ENCODE peak calls at places on chromosomes 16 and 17, in six cellular contexts. X is colonic mucosa, P is H9, F is heart left ventricle, E is PC-3, G is A549. L is an unnamed sample.

GRCh38 chr17:51427259-51428255 is 167.2 kb downstream of the UTP18 start:
- DNase-seq in P (no peak), F (no peak), X (no peak), E (no peak), G (no peak), L (no peak)

GRCh38 chr17:81164464-81165245 is 652 bp upstream of the PVALEF start:
- DNase-seq in F (no peak), X (no peak), P (no peak), G (no peak), E (no peak), L (no peak)

GRCh38 chr17:19010729-19011505 is 6.4 kb upstream of the FAM83G start:
- DNase-seq in X (peak; percentile 88), P (no peak), E (peak; percentile 37), F (peak; percentile 14), G (peak; percentile 85), L (peak; percentile 77)

GRCh38 chr17:78883533-78884131 is 19.4 kb downstream of the CEP295NL start:
- DNase-seq in X (peak; percentile 53), P (peak; percentile 85), G (peak; percentile 86), E (peak; percentile 95), F (peak; percentile 89), L (peak; percentile 77)

GRCh38 chr16:55207679-55208294 is 116.2 kb upstream of the IRX6 start:
- DNase-seq in G (no peak), F (no peak), P (no peak), X (no peak), E (no peak), L (no peak)

GRCh38 chr16:4868573-4868972 is 21.3 kb downstream of the UBN1 start:
- DNase-seq in X (no peak), P (no peak), E (no peak), G (no peak), F (no peak), L (no peak)

GRCh38 chr16:77781091-77781490 is 7.3 kb upstream of the VAT1L start:
- DNase-seq in P (no peak), F (no peak), G (no peak), X (no peak), E (no peak), L (no peak)

GRCh38 chr16:89581045-89581695 is 5.6 kb downstream of the CPNE7 start:
- DNase-seq in P (no peak), E (peak; percentile 89), X (no peak), F (no peak), G (peak; percentile 74), L (no peak)

GRCh38 chr16:86508947-86509758 is 1.2 kb upstream of the FOXF1 start:
- DNase-seq in X (peak; percentile 45), E (peak; percentile 35), G (peak; percentile 41), F (peak; percentile 60), P (peak; percentile 50), L (peak; percentile 63)

GRCh38 chr17:65565559-65565958 is 4.1 kb upstream of the AXIN2 start:
- DNase-seq in X (no peak), P (no peak), E (no peak), G (no peak), F (no peak), L (no peak)

GRCh38 chr17:21066394-21066793 is 23.6 kb upstream of the USP22 start:
- DNase-seq in E (no peak), F (no peak), G (no peak), P (no peak), X (no peak), L (no peak)

GRCh38 chr16:4344659-4345438 is 6.3 kb downstream of the PAM16 start:
- DNase-seq in X (no peak), E (no peak), G (peak; percentile 44), F (no peak), P (no peak), L (no peak)

GRCh38 chr17:34665150-34665802 is 85.9 kb downstream of the TMEM132E start:
- DNase-seq in E (no peak), F (no peak), P (peak; percentile 55), G (no peak), X (no peak), L (no peak)

GRCh38 chr16:86874141-86874540 is 295.8 kb downstream of the FOXL1 start:
- DNase-seq in G (no peak), E (peak; percentile 53), F (no peak), X (no peak), P (peak; percentile 74), L (no peak)

GRCh38 chr17:74605361-74605760 is 13.3 kb upstream of the CD300LD start:
- DNase-seq in P (no peak), G (peak; percentile 43), X (no peak), F (peak; percentile 61), E (peak; percentile 85), L (no peak)

GRCh38 chr16:81623365-81624102 is 155.6 kb upstream of the PLCG2 start:
- DNase-seq in X (peak; percentile 48), E (peak; percentile 54), F (no peak), G (peak; percentile 65), P (no peak), L (no peak)

GRCh38 chr16:77949445-77949844 is 72.9 kb upstream of the CLEC3A start:
- DNase-seq in X (no peak), F (peak; percentile 35), P (no peak), E (no peak), G (no peak), L (no peak)

GRCh38 chr16:66275795-66276428 is 90.6 kb upstream of the CDH5 start:
- DNase-seq in G (peak; percentile 71), P (peak; percentile 71), F (no peak), X (peak; percentile 75), E (peak; percentile 80), L (no peak)

GRCh38 chr16:70774261-70774660 is 26.7 kb downstream of the VAC14 start:
- DNase-seq in P (no peak), G (no peak), X (no peak), F (no peak), E (no peak), L (no peak)

GRCh38 chr16:85555549-85556455 is 57.3 kb upstream of the GSE1 start:
- DNase-seq in E (no peak), X (peak; percentile 76), G (peak; percentile 18), F (peak; percentile 35), P (peak; percentile 71), L (peak; percentile 81)

GRCh38 chr16:79066621-79067020 is 533.9 kb downstream of the MAF start:
- DNase-seq in E (no peak), F (no peak), G (no peak), P (no peak), X (peak; percentile 24), L (no peak)

GRCh38 chr17:6170349-6170748 is 100.2 kb downstream of the WSCD1 start:
- DNase-seq in X (no peak), G (no peak), E (no peak), F (no peak), P (no peak), L (no peak)

GRCh38 chr16:48539485-48540221 is 70.3 kb downstream of the N4BP1 start:
- DNase-seq in X (no peak), E (no peak), F (no peak), P (no peak), G (no peak), L (no peak)

GRCh38 chr16:51159296-51159695 is 8.2 kb upstream of the SALL1 start:
- DNase-seq in F (no peak), E (no peak), G (no peak), X (no peak), P (no peak), L (no peak)

GRCh38 chr16:27228621-27229501 is 25.5 kb downstream of the KDM8 start:
- DNase-seq in E (no peak), P (no peak), F (peak; percentile 70), G (no peak), X (no peak), L (no peak)

GRCh38 chr17:44044092-44044491 is 22.4 kb downstream of the LSM12 start:
- DNase-seq in P (no peak), E (peak; percentile 62), X (no peak), F (no peak), G (no peak), L (no peak)

GRCh38 chr17:80855968-80856862 is 135.4 kb upstream of the CHMP6 start:
- DNase-seq in F (peak; percentile 40), E (peak; percentile 98), G (peak; percentile 93), X (no peak), P (no peak), L (no peak)

GRCh38 chr16:18969855-18970240 is 13.9 kb upstream of the TMC7 start:
- DNase-seq in G (no peak), P (no peak), F (no peak), E (peak; percentile 35), X (no peak), L (no peak)

GRCh38 chr17:27295945-27296344 is 2.0 kb downstream of the WSB1 start:
- DNase-seq in P (no peak), F (no peak), X (peak; percentile 37), G (no peak), E (peak; percentile 9), L (peak; percentile 53)

DNA sequence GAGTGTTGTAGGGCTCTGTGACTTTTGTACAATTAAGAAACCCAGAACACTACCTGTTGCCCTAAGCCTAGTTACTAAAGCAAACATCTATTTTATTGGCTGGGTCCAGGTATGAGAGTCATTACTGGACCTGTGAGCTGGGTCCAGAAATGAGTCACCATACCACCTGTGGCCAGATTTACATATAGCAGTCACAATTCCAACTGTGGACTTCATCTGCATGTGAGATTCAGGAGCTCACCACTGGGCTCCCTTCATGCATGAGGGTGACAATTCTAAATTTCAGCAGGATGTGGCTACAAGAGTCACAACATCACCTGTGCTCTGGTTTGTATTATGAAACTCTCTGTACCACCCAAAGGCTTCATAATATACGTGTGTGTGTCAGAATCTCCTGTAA is 2038.0 kb downstream of the TP53TG3F start:
- DNase-seq in P (no peak), X (no peak), G (no peak), E (no peak), F (no peak), L (no peak)
- H3K9me3 ChIP-seq in P (peaks cover 95% of the 10 kb centered on the region), X (no peaks in the 10 kb centered on the region), G (no peaks in the 10 kb centered on the region), E (peaks cover 6% of the 10 kb centered on the region), F (no peaks in the 10 kb centered on the region), L (peaks cover 68% of the 10 kb centered on the region)

GRCh38 chr16:3282103-3282746 is 1.1 kb upstream of the ZNF263 start:
- DNase-seq in P (peak; percentile 82), X (no peak), G (no peak), E (peak; percentile 47), F (no peak), L (no peak)
- TF ChIP-seq CTCF in P (no peak), X (no peak), G (no peak), E (no peak), F (no peak), L (no peak)

DNA sequence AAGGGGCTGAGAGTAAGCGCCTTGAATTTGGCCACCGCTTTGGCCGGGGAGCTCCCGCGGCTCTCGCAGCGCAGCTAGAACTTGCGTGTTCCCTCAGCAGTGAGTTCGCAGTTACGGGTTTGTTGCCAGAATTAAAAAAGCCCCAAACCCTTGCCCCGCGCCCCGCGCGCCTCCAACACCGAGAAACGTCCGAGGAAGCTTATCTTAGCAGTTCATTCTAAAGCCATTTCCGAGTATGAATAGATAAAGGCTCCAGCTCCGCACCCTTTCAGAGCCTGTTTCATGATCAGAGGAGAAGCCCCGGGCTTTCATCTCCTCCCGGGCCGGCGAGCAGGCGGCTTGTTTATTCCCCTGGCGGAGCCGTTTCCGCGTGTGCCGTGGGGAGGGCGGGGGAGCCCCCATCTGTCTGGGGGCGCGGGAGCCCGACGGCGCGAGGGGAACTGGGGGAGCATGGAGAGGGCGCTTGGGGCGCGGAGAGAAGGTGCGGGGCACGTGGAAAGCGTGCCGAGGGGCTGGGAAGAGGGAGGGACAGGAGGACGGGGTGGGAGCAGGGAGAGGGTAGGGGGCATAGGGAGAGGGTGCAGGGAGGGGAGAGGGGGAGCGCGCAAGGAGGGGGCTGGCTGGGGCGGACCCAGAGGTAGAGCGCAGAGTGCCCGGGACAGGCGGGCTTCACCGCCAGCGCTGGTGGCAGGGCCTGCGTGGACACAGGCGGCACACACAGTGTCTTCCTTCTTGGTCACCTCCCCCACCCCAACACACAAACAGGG is 9.9 kb downstream of the TBX4 start:
- DNase-seq in E (peak; percentile 20), P (peak; percentile 55), X (no peak), G (no peak), F (no peak), L (no peak)
- H3K4me1 ChIP-seq in E (no peaks in the 10 kb centered on the region), P (no peaks in the 10 kb centered on the region), X (peaks cover 5% of the 10 kb centered on the region), G (no peaks in the 10 kb centered on the region), F (peaks cover 4% of the 10 kb centered on the region), L (peaks cover 8% of the 10 kb centered on the region)

GRCh38 chr16:75714661-75715060 is 11.6 kb downstream of the CPHXL start:
- DNase-seq in F (no peak), G (no peak), P (no peak), E (no peak), X (no peak), L (no peak)
- H3K9me3 ChIP-seq in F (peaks cover 6% of the 10 kb centered on the region), G (no peaks in the 10 kb centered on the region), P (peaks cover 30% of the 10 kb centered on the region), E (peaks cover 8% of the 10 kb centered on the region), X (no peaks in the 10 kb centered on the region), L (peaks cover 10% of the 10 kb centered on the region)